ENCODE peak calls at places on chromosomes 16 and 17, in ten cellular contexts. One of them, this sample, is unnamed.

GRCh38 chr17:48954300-48954755 is 9.7 kb upstream of the SNF8 start:
- DNase-seq in AG09319: peak; percentile 20
- DNase-seq in sciatic nerve: no peak
- DNase-seq in progenitor cell of endocrine pancreas: peak; percentile 19
- DNase-seq in NCI-H1092: no peak
- DNase-seq in heart left ventricle: no peak
- DNase-seq in EL: peak; percentile 57
- DNase-seq in stimulated activated CD4-positive, alpha-beta T cell treated with anti-CD3 and anti-CD28 coated beads, TNF-alpha, amount 100 ng/mL, for 48 hours: no peak
- DNase-seq in stimulated activated CD8-positive, alpha-beta memory T cell treated with anti-CD3 and anti-CD28 coated beads, Interleukin-12 subunit alpha, Interleukin-12 subunit beta, amount 100 ng/mL, for 4 hours: no peak
- DNase-seq in effector CD8-positive, alpha-beta T cell: no peak
- DNase-seq in this sample: no peak

GRCh38 chr16:7227193-7227825 is 105.3 kb upstream of the RBFOX1 start:
- DNase-seq in AG09319: no peak
- DNase-seq in sciatic nerve: no peak
- DNase-seq in progenitor cell of endocrine pancreas: no peak
- DNase-seq in NCI-H1092: peak; percentile 40
- DNase-seq in heart left ventricle: no peak
- DNase-seq in EL: no peak
- DNase-seq in stimulated activated CD4-positive, alpha-beta T cell treated with anti-CD3 and anti-CD28 coated beads, TNF-alpha, amount 100 ng/mL, for 48 hours: no peak
- DNase-seq in stimulated activated CD8-positive, alpha-beta memory T cell treated with anti-CD3 and anti-CD28 coated beads, Interleukin-12 subunit alpha, Interleukin-12 subunit beta, amount 100 ng/mL, for 4 hours: no peak
- DNase-seq in effector CD8-positive, alpha-beta T cell: no peak
- DNase-seq in this sample: no peak

GRCh38 chr17:61862105-61862574 is 1.2 kb downstream of the BRIP1 start:
- DNase-seq in AG09319: no peak
- DNase-seq in sciatic nerve: no peak
- DNase-seq in progenitor cell of endocrine pancreas: no peak
- DNase-seq in NCI-H1092: no peak
- DNase-seq in heart left ventricle: no peak
- DNase-seq in EL: peak; percentile 56
- DNase-seq in stimulated activated CD4-positive, alpha-beta T cell treated with anti-CD3 and anti-CD28 coated beads, TNF-alpha, amount 100 ng/mL, for 48 hours: no peak
- DNase-seq in stimulated activated CD8-positive, alpha-beta memory T cell treated with anti-CD3 and anti-CD28 coated beads, Interleukin-12 subunit alpha, Interleukin-12 subunit beta, amount 100 ng/mL, for 4 hours: no peak
- DNase-seq in effector CD8-positive, alpha-beta T cell: no peak
- DNase-seq in this sample: no peak

GRCh38 chr17:67689534-67690177 is 28.1 kb upstream of the NOL11 start:
- DNase-seq in AG09319: peak; percentile 42
- DNase-seq in sciatic nerve: no peak
- DNase-seq in progenitor cell of endocrine pancreas: peak; percentile 23
- DNase-seq in NCI-H1092: peak; percentile 62
- DNase-seq in heart left ventricle: peak; percentile 25
- DNase-seq in EL: peak; percentile 59
- DNase-seq in stimulated activated CD4-positive, alpha-beta T cell treated with anti-CD3 and anti-CD28 coated beads, TNF-alpha, amount 100 ng/mL, for 48 hours: peak; percentile 4
- DNase-seq in stimulated activated CD8-positive, alpha-beta memory T cell treated with anti-CD3 and anti-CD28 coated beads, Interleukin-12 subunit alpha, Interleukin-12 subunit beta, amount 100 ng/mL, for 4 hours: no peak
- DNase-seq in effector CD8-positive, alpha-beta T cell: peak; percentile 21
- DNase-seq in this sample: no peak

GRCh38 chr16:7013990-7014389 is 318.7 kb upstream of the RBFOX1 start:
- DNase-seq in AG09319: no peak
- DNase-seq in sciatic nerve: no peak
- DNase-seq in progenitor cell of endocrine pancreas: no peak
- DNase-seq in NCI-H1092: no peak
- DNase-seq in heart left ventricle: no peak
- DNase-seq in EL: no peak
- DNase-seq in stimulated activated CD4-positive, alpha-beta T cell treated with anti-CD3 and anti-CD28 coated beads, TNF-alpha, amount 100 ng/mL, for 48 hours: no peak
- DNase-seq in stimulated activated CD8-positive, alpha-beta memory T cell treated with anti-CD3 and anti-CD28 coated beads, Interleukin-12 subunit alpha, Interleukin-12 subunit beta, amount 100 ng/mL, for 4 hours: no peak
- DNase-seq in effector CD8-positive, alpha-beta T cell: no peak
- DNase-seq in this sample: no peak

GRCh38 chr17:81955058-81955681 is 5.8 kb downstream of the NOTUM start:
- DNase-seq in AG09319: no peak
- DNase-seq in sciatic nerve: no peak
- DNase-seq in progenitor cell of endocrine pancreas: no peak
- DNase-seq in NCI-H1092: no peak
- DNase-seq in heart left ventricle: no peak
- DNase-seq in EL: no peak
- DNase-seq in stimulated activated CD4-positive, alpha-beta T cell treated with anti-CD3 and anti-CD28 coated beads, TNF-alpha, amount 100 ng/mL, for 48 hours: no peak
- DNase-seq in stimulated activated CD8-positive, alpha-beta memory T cell treated with anti-CD3 and anti-CD28 coated beads, Interleukin-12 subunit alpha, Interleukin-12 subunit beta, amount 100 ng/mL, for 4 hours: no peak
- DNase-seq in effector CD8-positive, alpha-beta T cell: no peak
- DNase-seq in this sample: no peak

GRCh38 chr16:28051486-28051885 is 12.0 kb downstream of the GSG1L start:
- DNase-seq in AG09319: no peak
- DNase-seq in sciatic nerve: no peak
- DNase-seq in progenitor cell of endocrine pancreas: no peak
- DNase-seq in NCI-H1092: no peak
- DNase-seq in heart left ventricle: no peak
- DNase-seq in EL: no peak
- DNase-seq in stimulated activated CD4-positive, alpha-beta T cell treated with anti-CD3 and anti-CD28 coated beads, TNF-alpha, amount 100 ng/mL, for 48 hours: no peak
- DNase-seq in stimulated activated CD8-positive, alpha-beta memory T cell treated with anti-CD3 and anti-CD28 coated beads, Interleukin-12 subunit alpha, Interleukin-12 subunit beta, amount 100 ng/mL, for 4 hours: no peak
- DNase-seq in effector CD8-positive, alpha-beta T cell: no peak
- DNase-seq in this sample: no peak

GRCh38 chr17:75985986-75986385 is 6.9 kb downstream of the TEN1 start:
- DNase-seq in AG09319: no peak
- DNase-seq in sciatic nerve: no peak
- DNase-seq in progenitor cell of endocrine pancreas: no peak
- DNase-seq in NCI-H1092: no peak
- DNase-seq in heart left ventricle: no peak
- DNase-seq in EL: no peak
- DNase-seq in stimulated activated CD4-positive, alpha-beta T cell treated with anti-CD3 and anti-CD28 coated beads, TNF-alpha, amount 100 ng/mL, for 48 hours: no peak
- DNase-seq in stimulated activated CD8-positive, alpha-beta memory T cell treated with anti-CD3 and anti-CD28 coated beads, Interleukin-12 subunit alpha, Interleukin-12 subunit beta, amount 100 ng/mL, for 4 hours: no peak
- DNase-seq in effector CD8-positive, alpha-beta T cell: no peak
- DNase-seq in this sample: no peak

GRCh38 chr17:82257473-82257872 is 16.0 kb downstream of the CSNK1D start:
- DNase-seq in AG09319: no peak
- DNase-seq in sciatic nerve: no peak
- DNase-seq in progenitor cell of endocrine pancreas: no peak
- DNase-seq in NCI-H1092: no peak
- DNase-seq in heart left ventricle: no peak
- DNase-seq in EL: no peak
- DNase-seq in stimulated activated CD4-positive, alpha-beta T cell treated with anti-CD3 and anti-CD28 coated beads, TNF-alpha, amount 100 ng/mL, for 48 hours: peak; percentile 34
- DNase-seq in stimulated activated CD8-positive, alpha-beta memory T cell treated with anti-CD3 and anti-CD28 coated beads, Interleukin-12 subunit alpha, Interleukin-12 subunit beta, amount 100 ng/mL, for 4 hours: peak; percentile 61
- DNase-seq in effector CD8-positive, alpha-beta T cell: peak; percentile 30
- DNase-seq in this sample: no peak

GRCh38 chr17:12510535-12510934 is 155.2 kb upstream of the MYOCD start:
- DNase-seq in AG09319: no peak
- DNase-seq in sciatic nerve: no peak
- DNase-seq in progenitor cell of endocrine pancreas: no peak
- DNase-seq in NCI-H1092: no peak
- DNase-seq in heart left ventricle: no peak
- DNase-seq in EL: peak; percentile 47
- DNase-seq in stimulated activated CD4-positive, alpha-beta T cell treated with anti-CD3 and anti-CD28 coated beads, TNF-alpha, amount 100 ng/mL, for 48 hours: no peak
- DNase-seq in stimulated activated CD8-positive, alpha-beta memory T cell treated with anti-CD3 and anti-CD28 coated beads, Interleukin-12 subunit alpha, Interleukin-12 subunit beta, amount 100 ng/mL, for 4 hours: no peak
- DNase-seq in effector CD8-positive, alpha-beta T cell: no peak
- DNase-seq in this sample: no peak

GRCh38 chr16:54140788-54141136 is 145.8 kb downstream of the IRX3 start:
- DNase-seq in AG09319: no peak
- DNase-seq in sciatic nerve: no peak
- DNase-seq in progenitor cell of endocrine pancreas: no peak
- DNase-seq in NCI-H1092: no peak
- DNase-seq in heart left ventricle: no peak
- DNase-seq in EL: no peak
- DNase-seq in stimulated activated CD4-positive, alpha-beta T cell treated with anti-CD3 and anti-CD28 coated beads, TNF-alpha, amount 100 ng/mL, for 48 hours: no peak
- DNase-seq in stimulated activated CD8-positive, alpha-beta memory T cell treated with anti-CD3 and anti-CD28 coated beads, Interleukin-12 subunit alpha, Interleukin-12 subunit beta, amount 100 ng/mL, for 4 hours: no peak
- DNase-seq in effector CD8-positive, alpha-beta T cell: no peak
- DNase-seq in this sample: no peak

GRCh38 chr16:23948949-23949392 is 113.2 kb downstream of the PRKCB start:
- DNase-seq in AG09319: no peak
- DNase-seq in sciatic nerve: no peak
- DNase-seq in progenitor cell of endocrine pancreas: no peak
- DNase-seq in NCI-H1092: no peak
- DNase-seq in heart left ventricle: no peak
- DNase-seq in EL: no peak
- DNase-seq in stimulated activated CD4-positive, alpha-beta T cell treated with anti-CD3 and anti-CD28 coated beads, TNF-alpha, amount 100 ng/mL, for 48 hours: no peak
- DNase-seq in stimulated activated CD8-positive, alpha-beta memory T cell treated with anti-CD3 and anti-CD28 coated beads, Interleukin-12 subunit alpha, Interleukin-12 subunit beta, amount 100 ng/mL, for 4 hours: no peak
- DNase-seq in effector CD8-positive, alpha-beta T cell: peak; percentile 11
- DNase-seq in this sample: no peak

GRCh38 chr16:74169687-74170522 is 126.7 kb upstream of the PSMD7 start:
- DNase-seq in AG09319: peak; percentile 37
- DNase-seq in sciatic nerve: no peak
- DNase-seq in progenitor cell of endocrine pancreas: no peak
- DNase-seq in NCI-H1092: no peak
- DNase-seq in heart left ventricle: peak; percentile 13
- DNase-seq in EL: peak; percentile 1
- DNase-seq in stimulated activated CD4-positive, alpha-beta T cell treated with anti-CD3 and anti-CD28 coated beads, TNF-alpha, amount 100 ng/mL, for 48 hours: no peak
- DNase-seq in stimulated activated CD8-positive, alpha-beta memory T cell treated with anti-CD3 and anti-CD28 coated beads, Interleukin-12 subunit alpha, Interleukin-12 subunit beta, amount 100 ng/mL, for 4 hours: no peak
- DNase-seq in effector CD8-positive, alpha-beta T cell: no peak
- DNase-seq in this sample: no peak

GRCh38 chr16:77422196-77422784 is 12.5 kb downstream of the ADAMTS18 start:
- DNase-seq in AG09319: no peak
- DNase-seq in sciatic nerve: no peak
- DNase-seq in progenitor cell of endocrine pancreas: no peak
- DNase-seq in NCI-H1092: no peak
- DNase-seq in heart left ventricle: no peak
- DNase-seq in EL: no peak
- DNase-seq in stimulated activated CD4-positive, alpha-beta T cell treated with anti-CD3 and anti-CD28 coated beads, TNF-alpha, amount 100 ng/mL, for 48 hours: no peak
- DNase-seq in stimulated activated CD8-positive, alpha-beta memory T cell treated with anti-CD3 and anti-CD28 coated beads, Interleukin-12 subunit alpha, Interleukin-12 subunit beta, amount 100 ng/mL, for 4 hours: no peak
- DNase-seq in effector CD8-positive, alpha-beta T cell: no peak
- DNase-seq in this sample: no peak

GRCh38 chr17:27954521-27955495 is 61.6 kb upstream of the LYRM9 start:
- DNase-seq in AG09319: no peak
- DNase-seq in sciatic nerve: no peak
- DNase-seq in progenitor cell of endocrine pancreas: no peak
- DNase-seq in NCI-H1092: no peak
- DNase-seq in heart left ventricle: no peak
- DNase-seq in EL: no peak
- DNase-seq in stimulated activated CD4-positive, alpha-beta T cell treated with anti-CD3 and anti-CD28 coated beads, TNF-alpha, amount 100 ng/mL, for 48 hours: no peak
- DNase-seq in stimulated activated CD8-positive, alpha-beta memory T cell treated with anti-CD3 and anti-CD28 coated beads, Interleukin-12 subunit alpha, Interleukin-12 subunit beta, amount 100 ng/mL, for 4 hours: no peak
- DNase-seq in effector CD8-positive, alpha-beta T cell: no peak
- DNase-seq in this sample: no peak

GRCh38 chr17:27577884-27578717 is 52.9 kb upstream of the LGALS9 start:
- DNase-seq in AG09319: no peak
- DNase-seq in sciatic nerve: no peak
- DNase-seq in progenitor cell of endocrine pancreas: no peak
- DNase-seq in NCI-H1092: no peak
- DNase-seq in heart left ventricle: no peak
- DNase-seq in EL: no peak
- DNase-seq in stimulated activated CD4-positive, alpha-beta T cell treated with anti-CD3 and anti-CD28 coated beads, TNF-alpha, amount 100 ng/mL, for 48 hours: no peak
- DNase-seq in stimulated activated CD8-positive, alpha-beta memory T cell treated with anti-CD3 and anti-CD28 coated beads, Interleukin-12 subunit alpha, Interleukin-12 subunit beta, amount 100 ng/mL, for 4 hours: no peak
- DNase-seq in effector CD8-positive, alpha-beta T cell: no peak
- DNase-seq in this sample: no peak

GRCh38 chr16:85945424-85945751 is 46.4 kb downstream of the IRF8 start:
- DNase-seq in AG09319: no peak
- DNase-seq in sciatic nerve: no peak
- DNase-seq in progenitor cell of endocrine pancreas: no peak
- DNase-seq in NCI-H1092: no peak
- DNase-seq in heart left ventricle: no peak
- DNase-seq in EL: no peak
- DNase-seq in stimulated activated CD4-positive, alpha-beta T cell treated with anti-CD3 and anti-CD28 coated beads, TNF-alpha, amount 100 ng/mL, for 48 hours: no peak
- DNase-seq in stimulated activated CD8-positive, alpha-beta memory T cell treated with anti-CD3 and anti-CD28 coated beads, Interleukin-12 subunit alpha, Interleukin-12 subunit beta, amount 100 ng/mL, for 4 hours: no peak
- DNase-seq in effector CD8-positive, alpha-beta T cell: no peak
- DNase-seq in this sample: no peak

GRCh38 chr16:30894540-30895368 is 877 bp upstream of the BCL7C start:
- DNase-seq in AG09319: no peak
- DNase-seq in sciatic nerve: no peak
- DNase-seq in progenitor cell of endocrine pancreas: no peak
- DNase-seq in NCI-H1092: no peak
- DNase-seq in heart left ventricle: no peak
- DNase-seq in EL: no peak
- DNase-seq in stimulated activated CD4-positive, alpha-beta T cell treated with anti-CD3 and anti-CD28 coated beads, TNF-alpha, amount 100 ng/mL, for 48 hours: no peak
- DNase-seq in stimulated activated CD8-positive, alpha-beta memory T cell treated with anti-CD3 and anti-CD28 coated beads, Interleukin-12 subunit alpha, Interleukin-12 subunit beta, amount 100 ng/mL, for 4 hours: no peak
- DNase-seq in effector CD8-positive, alpha-beta T cell: no peak
- DNase-seq in this sample: no peak

GRCh38 chr16:89981414-89981813 is 32.9 kb downstream of the DEF8 start:
- DNase-seq in AG09319: no peak
- DNase-seq in sciatic nerve: no peak
- DNase-seq in progenitor cell of endocrine pancreas: no peak
- DNase-seq in NCI-H1092: no peak
- DNase-seq in heart left ventricle: no peak
- DNase-seq in EL: no peak
- DNase-seq in stimulated activated CD4-positive, alpha-beta T cell treated with anti-CD3 and anti-CD28 coated beads, TNF-alpha, amount 100 ng/mL, for 48 hours: peak; percentile 12
- DNase-seq in stimulated activated CD8-positive, alpha-beta memory T cell treated with anti-CD3 and anti-CD28 coated beads, Interleukin-12 subunit alpha, Interleukin-12 subunit beta, amount 100 ng/mL, for 4 hours: no peak
- DNase-seq in effector CD8-positive, alpha-beta T cell: no peak
- DNase-seq in this sample: no peak

GRCh38 chr17:68456529-68457167 is 648 bp downstream of the WIPI1 start:
- DNase-seq in AG09319: peak; percentile 88
- DNase-seq in sciatic nerve: peak; percentile 85
- DNase-seq in progenitor cell of endocrine pancreas: no peak
- DNase-seq in NCI-H1092: no peak
- DNase-seq in heart left ventricle: peak; percentile 82
- DNase-seq in EL: peak; percentile 88
- DNase-seq in stimulated activated CD4-positive, alpha-beta T cell treated with anti-CD3 and anti-CD28 coated beads, TNF-alpha, amount 100 ng/mL, for 48 hours: no peak
- DNase-seq in stimulated activated CD8-positive, alpha-beta memory T cell treated with anti-CD3 and anti-CD28 coated beads, Interleukin-12 subunit alpha, Interleukin-12 subunit beta, amount 100 ng/mL, for 4 hours: no peak
- DNase-seq in effector CD8-positive, alpha-beta T cell: no peak
- DNase-seq in this sample: no peak